ENCODE peak calls at places on chromosomes 3 and 15, in nine cellular contexts. Q is HCT116, O is OCI-LY7, Z is PC-3, J is hepatocyte, M is neural progenitor cell, H is GM23248, F is MM.1S, K is SK-N-SH. L is an unnamed sample.

GRCh38 chr3:124407260-124407659 is 323.0 kb upstream of the UMPS start:
- DNase-seq in Q (no peak), O (no peak), Z (peak; percentile 58), J (no peak), M (no peak), H (no peak), F (no peak), K (no peak), L (no peak)

GRCh38 chr15:50049871-50050270 is 69.2 kb downstream of the ATP8B4 start:
- DNase-seq in Q (no peak), O (no peak), Z (peak; percentile 26), J (no peak), M (no peak), H (peak; percentile 62), F (no peak), K (no peak), L (no peak)

GRCh38 chr3:104989878-104990277 is 376.8 kb upstream of the ALCAM start:
- DNase-seq in Q (no peak), O (no peak), Z (no peak), J (no peak), M (no peak), H (peak; percentile 12), F (no peak), K (no peak), L (no peak)

GRCh38 chr15:68614621-68615035 is 35.8 kb downstream of the CORO2B start:
- DNase-seq in Q (no peak), O (no peak), Z (no peak), J (no peak), M (peak; percentile 86), H (no peak), F (no peak), K (no peak), L (peak; percentile 88)

GRCh38 chr3:159163656-159164055 is 361.8 kb downstream of the MFSD1 start:
- DNase-seq in Q (no peak), O (no peak), Z (no peak), J (no peak), M (no peak), H (no peak), F (no peak), K (no peak), L (no peak)

GRCh38 chr3:36697397-36698001 is 66.9 kb downstream of the DCLK3 start:
- DNase-seq in Q (no peak), O (no peak), Z (peak; percentile 49), J (no peak), M (peak; percentile 31), H (no peak), F (no peak), K (peak; percentile 55), L (peak; percentile 21)

GRCh38 chr15:62569460-62570404 is 404.6 kb upstream of the C2CD4B start:
- DNase-seq in Q (no peak), O (no peak), Z (peak; percentile 92), J (peak; percentile 80), M (no peak), H (peak; percentile 64), F (no peak), K (peak; percentile 25), L (no peak)

GRCh38 chr15:44009056-44009455 is 182.3 kb downstream of the WDR76 start:
- DNase-seq in Q (peak; percentile 73), O (no peak), Z (peak; percentile 86), J (peak; percentile 47), M (no peak), H (peak; percentile 82), F (no peak), K (no peak), L (no peak)

GRCh38 chr3:106117490-106117858 is 248.7 kb upstream of the CBLB start:
- DNase-seq in Q (peak; percentile 12), O (no peak), Z (peak; percentile 96), J (no peak), M (no peak), H (no peak), F (no peak), K (no peak), L (no peak)

GRCh38 chr3:12758025-12758830 is 831 bp downstream of the TMEM40 start:
- DNase-seq in Q (no peak), O (no peak), Z (peak; percentile 48), J (peak; percentile 56), M (no peak), H (peak; percentile 83), F (peak; percentile 19), K (no peak), L (peak; percentile 32)

GRCh38 chr15:23497710-23498111 is 50.7 kb upstream of the GOLGA6L2 start:
- DNase-seq in Q (no peak), O (peak; percentile 12), Z (peak; percentile 34), J (peak; percentile 39), M (peak; percentile 19), H (peak; percentile 49), F (no peak), K (peak; percentile 20), L (peak; percentile 44)

GRCh38 chr3:4837405-4837804 is 141.8 kb upstream of the BHLHE40 start:
- DNase-seq in Q (no peak), O (no peak), Z (no peak), J (no peak), M (no peak), H (no peak), F (no peak), K (no peak), L (no peak)

GRCh38 chr3:127630811-127631714 is 2.1 kb downstream of the PODXL2 start:
- DNase-seq in Q (no peak), O (no peak), Z (no peak), J (no peak), M (no peak), H (no peak), F (no peak), K (no peak), L (no peak)

GRCh38 chr3:61627768-61628185 is 66.4 kb downstream of the PTPRG start:
- DNase-seq in Q (no peak), O (no peak), Z (peak; percentile 16), J (peak; percentile 57), M (no peak), H (peak; percentile 89), F (no peak), K (no peak), L (no peak)

GRCh38 chr3:78139166-78139565 is 1099.3 kb downstream of the ROBO2 start:
- DNase-seq in Q (no peak), O (no peak), Z (peak; percentile 83), J (no peak), M (no peak), H (peak; percentile 29), F (no peak), K (no peak), L (no peak)

GRCh38 chr15:78360958-78361714 is 21.0 kb downstream of the CRABP1 start:
- DNase-seq in Q (no peak), O (no peak), Z (no peak), J (no peak), M (no peak), H (no peak), F (no peak), K (no peak), L (peak; percentile 40)

GRCh38 chr3:188067932-188068331 is 86.0 kb upstream of the LPP start:
- DNase-seq in Q (no peak), O (no peak), Z (peak; percentile 64), J (peak; percentile 29), M (no peak), H (peak; percentile 79), F (no peak), K (no peak), L (no peak)

DNA sequence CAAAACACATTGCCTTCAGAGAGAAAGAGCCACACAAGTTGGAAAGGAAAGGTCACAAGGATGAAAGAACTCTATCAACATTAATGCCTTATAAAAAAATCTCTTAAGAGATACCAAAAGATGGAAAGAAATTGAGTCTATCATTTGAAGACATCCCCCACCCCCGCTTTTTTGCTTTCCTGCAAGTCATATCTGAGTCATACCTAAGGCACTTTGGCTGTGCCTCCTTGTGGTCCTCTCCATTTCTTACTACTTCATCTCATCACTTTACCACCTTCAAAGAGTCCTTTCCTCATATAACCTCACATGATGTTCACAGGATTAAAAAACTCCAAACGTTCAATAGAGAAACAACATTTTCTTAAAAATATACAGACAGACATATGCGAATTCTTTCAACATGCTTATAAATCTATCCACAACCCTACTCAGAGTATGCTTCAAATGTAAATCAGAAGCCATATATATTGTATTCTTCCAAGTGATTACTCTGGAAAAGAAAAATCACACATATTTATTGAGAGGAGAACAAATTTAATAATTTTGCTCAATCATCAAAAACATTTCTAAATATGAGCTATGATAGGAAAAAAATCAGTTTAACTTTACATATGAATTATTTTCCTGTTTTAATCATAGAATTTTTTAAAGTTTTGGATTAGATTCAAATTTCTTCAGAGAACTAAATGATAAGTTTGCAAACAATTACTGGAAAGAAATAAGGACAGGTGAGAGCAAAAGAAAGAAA is 1003.9 kb upstream of the CFAP20DC start:
- DNase-seq in Q (no peak), O (no peak), Z (peak; percentile 18), J (no peak), M (no peak), H (peak; percentile 82), F (no peak), K (no peak), L (no peak)
- TF ChIP-seq EZH2phosphoT487 in Q (no peak), O (no peak), Z (no peak), J (no peak), M (no peak), H (no peak), F (no peak), K (no peak), L (no peak)

GRCh38 chr3:157938154-157938774 is 168.0 kb downstream of the SHOX2 start:
- DNase-seq in Q (no peak), O (no peak), Z (peak; percentile 51), J (no peak), M (no peak), H (peak; percentile 63), F (no peak), K (no peak), L (no peak)
- TF ChIP-seq EZH2phosphoT487 in Q (no peak), O (no peak), Z (no peak), J (no peak), M (no peak), H (no peak), F (no peak), K (no peak), L (no peak)

GRCh38 chr15:61530769-61531168 is 301.7 kb upstream of the RORA start:
- DNase-seq in Q (no peak), O (no peak), Z (no peak), J (no peak), M (peak; percentile 39), H (no peak), F (no peak), K (peak; percentile 16), L (peak; percentile 62)
- TF ChIP-seq EZH2phosphoT487 in Q (no peak), O (no peak), Z (no peak), J (no peak), M (no peak), H (no peak), F (no peak), K (no peak), L (no peak)

DNA sequence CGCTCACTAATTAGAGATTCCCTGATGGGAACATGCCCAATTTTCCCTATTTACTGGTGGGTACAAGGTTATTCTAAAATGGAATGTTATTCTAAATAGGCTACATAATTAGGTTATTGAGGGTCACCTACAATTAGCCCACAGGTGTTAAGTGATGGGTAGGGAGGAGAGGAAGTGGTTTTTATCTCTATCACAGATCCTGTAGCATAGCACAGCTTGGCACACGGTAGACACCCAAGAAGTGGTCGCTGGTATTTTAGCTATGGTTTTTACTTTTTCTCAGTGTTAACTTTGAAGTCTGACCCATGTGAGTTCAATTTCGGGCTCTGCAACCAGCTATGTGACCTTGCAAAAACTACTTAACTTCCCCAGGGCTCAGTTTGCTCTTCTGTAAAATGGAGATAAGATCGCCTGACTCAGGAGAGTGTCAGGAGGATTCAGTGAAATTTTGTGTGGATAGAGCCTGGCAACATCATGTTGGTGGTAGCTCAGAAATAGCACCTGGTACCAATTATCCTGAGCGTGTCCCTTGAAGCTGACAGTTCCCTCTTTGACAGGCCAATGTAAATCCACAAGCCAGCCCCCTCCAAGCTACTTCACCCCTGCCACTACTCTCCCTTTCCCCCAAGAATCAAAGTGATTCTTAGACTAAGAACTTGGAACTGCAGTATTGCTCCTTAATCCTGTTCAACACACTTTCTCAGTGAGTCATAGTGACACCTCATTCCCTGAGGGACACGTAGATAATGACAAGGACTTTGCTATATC is 8.7 kb upstream of the LMCD1 start:
- DNase-seq in Q (no peak), O (no peak), Z (peak; percentile 68), J (no peak), M (no peak), H (peak; percentile 74), F (no peak), K (peak; percentile 62), L (no peak)
- TF ChIP-seq EZH2phosphoT487 in Q (no peak), O (no peak), Z (no peak), J (peak; percentile 56), M (no peak), H (no peak), F (no peak), K (no peak), L (no peak)

L was measured in GM23338.